ENCODE peak calls at places on chromosomes 1 and 21, in eight cellular contexts. K is heart right ventricle; B is OCI-LY7; W is lower lobe of right lung; V is heart left ventricle; Z is CD8-positive, alpha-beta T cell; H is fibroblast of lung; M is transverse colon. E is an unnamed sample.

GRCh38 chr1:39957299-39958020 is 2.5 kb downstream of the MFSD2A start:
- DNase-seq in K (no peak), B (no peak), W (no peak), V (no peak), Z (no peak), H (peak), M (no peak), E (no peak)

GRCh38 chr1:167388976-167389375 is 129.4 kb downstream of the CD247 start:
- DNase-seq in K (no peak), B (no peak), W (no peak), V (no peak), Z (no peak), H (no peak), M (no peak), E (no peak)

GRCh38 chr21:31117046-31117916 is 79.0 kb upstream of the KRTAP19-8 start:
- DNase-seq in K (no peak), B (no peak), W (no peak), V (no peak), Z (no peak), H (peak), M (no peak), E (peak)

GRCh38 chr1:42173155-42173933 is 8.8 kb upstream of the GUCA2A start:
- DNase-seq in K (peak), B (peak), W (peak), V (peak), Z (peak), H (peak), M (peak), E (no peak)

GRCh38 chr1:209796733-209797025 is 9.3 kb downstream of the IRF6 start:
- DNase-seq in K (no peak), B (no peak), W (no peak), V (no peak), Z (no peak), H (no peak), M (no peak), E (no peak)

GRCh38 chr1:98157524-98158293 is 236.9 kb upstream of the DPYD start:
- DNase-seq in K (no peak), B (no peak), W (no peak), V (no peak), Z (no peak), H (peak), M (no peak), E (no peak)

GRCh38 chr21:37273911-37274690 is 7.0 kb upstream of the VPS26C start:
- DNase-seq in K (no peak), B (no peak), W (no peak), V (no peak), Z (no peak), H (no peak), M (no peak), E (no peak)

GRCh38 chr1:153386500-153386901 is 4.4 kb downstream of the S100A8 start:
- DNase-seq in K (peak), B (no peak), W (peak), V (peak), Z (no peak), H (no peak), M (peak), E (no peak)

GRCh38 chr1:62358974-62359373 is 39.7 kb upstream of the KANK4 start:
- DNase-seq in K (no peak), B (no peak), W (no peak), V (no peak), Z (no peak), H (no peak), M (no peak), E (no peak)

GRCh38 chr1:50705699-50706098 is 254.4 kb downstream of the FAF1 start:
- DNase-seq in K (no peak), B (no peak), W (no peak), V (no peak), Z (no peak), H (no peak), M (no peak), E (no peak)

GRCh38 chr1:96090134-96090533 is 631.5 kb upstream of the PTBP2 start:
- DNase-seq in K (no peak), B (no peak), W (peak), V (no peak), Z (no peak), H (no peak), M (no peak), E (no peak)

GRCh38 chr1:32806315-32806714 is 10.8 kb downstream of the YARS1 start:
- DNase-seq in K (no peak), B (no peak), W (peak), V (no peak), Z (no peak), H (no peak), M (no peak), E (no peak)

GRCh38 chr1:200354243-200354642 is 55.6 kb downstream of the ZNF281 start:
- DNase-seq in K (no peak), B (no peak), W (no peak), V (no peak), Z (no peak), H (no peak), M (no peak), E (no peak)

GRCh38 chr21:33155457-33155856 is 74.3 kb upstream of the IFNAR2 start:
- DNase-seq in K (no peak), B (no peak), W (no peak), V (no peak), Z (no peak), H (no peak), M (no peak), E (no peak)

GRCh38 chr1:110647254-110647891 is 27.4 kb downstream of the KCNA3 start:
- DNase-seq in K (no peak), B (no peak), W (no peak), V (no peak), Z (no peak), H (peak), M (no peak), E (no peak)

GRCh38 chr1:207244409-207244801 is 77.1 kb upstream of the CD55 start:
- DNase-seq in K (no peak), B (no peak), W (no peak), V (no peak), Z (no peak), H (no peak), M (no peak), E (no peak)

GRCh38 chr1:227357229-227358078 is 39.2 kb upstream of the CDC42BPA start:
- DNase-seq in K (peak), B (no peak), W (no peak), V (peak), Z (no peak), H (peak), M (peak), E (peak)

GRCh38 chr1:33299461-33300155 is 21.3 kb downstream of the A3GALT2 start:
- DNase-seq in K (no peak), B (no peak), W (no peak), V (peak), Z (no peak), H (no peak), M (no peak), E (no peak)

GRCh38 chr1:181587870-181588438 is 104.6 kb downstream of the CACNA1E start:
- DNase-seq in K (no peak), B (no peak), W (no peak), V (no peak), Z (no peak), H (no peak), M (no peak), E (no peak)

GRCh38 chr1:3551711-3552110 is 59.6 kb downstream of the MEGF6 start:
- DNase-seq in K (no peak), B (no peak), W (no peak), V (no peak), Z (no peak), H (no peak), M (no peak), E (no peak)
- TF ChIP-seq CTCF in K (no peak), B (no peak), W (no peak), V (no peak), Z (no peak), H (no peak), M (no peak), E (no peak)

GRCh38 chr1:5479876-5480275 is 512.3 kb downstream of the NPHP4 start:
- DNase-seq in K (no peak), B (no peak), W (no peak), V (no peak), Z (no peak), H (no peak), M (no peak), E (no peak)

GRCh38 chr1:5480906-5481305 is 511.3 kb downstream of the NPHP4 start:
- DNase-seq in K (no peak), B (no peak), W (no peak), V (no peak), Z (no peak), H (no peak), M (no peak), E (no peak)

GRCh38 chr1:5484451-5485165 is 507.6 kb downstream of the NPHP4 start:
- DNase-seq in K (no peak), B (no peak), W (no peak), V (no peak), Z (no peak), H (no peak), M (no peak), E (no peak)

GRCh38 chr1:5480306-5480705 is 511.9 kb downstream of the NPHP4 start:
- DNase-seq in K (no peak), B (no peak), W (no peak), V (no peak), Z (no peak), H (no peak), M (no peak), E (no peak)

GRCh38 chr1:5481889-5482288 is 510.3 kb downstream of the NPHP4 start:
- DNase-seq in K (no peak), B (peak), W (no peak), V (no peak), Z (peak), H (no peak), M (no peak), E (no peak)
- TF ChIP-seq CTCF in K (no peak), B (peak), W (no peak), V (no peak), Z (peak), H (no peak), M (no peak), E (no peak)

GRCh38 chr1:84442256-84442655 is 36.8 kb upstream of the RPF1 start:
- DNase-seq in K (no peak), B (peak), W (no peak), V (no peak), Z (no peak), H (peak), M (no peak), E (peak)
- TF ChIP-seq CTCF in K (no peak), B (peak), W (peak), V (peak), Z (peak), H (peak), M (peak), E (peak)

DNA sequence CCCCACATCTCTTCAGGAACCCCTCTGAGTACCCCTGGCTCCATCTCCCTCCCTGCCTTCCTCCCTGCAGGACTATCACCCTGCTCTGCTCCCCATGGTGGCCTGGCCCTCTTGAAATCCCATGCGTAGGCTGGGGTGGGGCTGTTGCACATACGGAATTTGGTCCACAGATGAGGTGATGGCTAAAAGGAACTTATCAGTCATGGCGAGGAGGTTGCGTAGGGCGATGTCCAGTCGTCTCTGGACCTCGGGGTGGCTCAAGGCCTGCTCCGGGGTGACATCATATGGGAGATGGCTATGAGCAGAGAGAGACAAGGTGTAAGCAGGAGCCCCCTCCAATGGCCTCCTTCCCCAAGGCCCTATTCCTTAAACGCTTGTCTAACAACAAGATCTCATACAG is 35.3 kb downstream of the IQGAP3 start:
- DNase-seq in K (no peak), B (no peak), W (no peak), V (no peak), Z (no peak), H (no peak), M (no peak), E (no peak)
- TF ChIP-seq CTCF in K (no peak), B (no peak), W (no peak), V (no peak), Z (no peak), H (no peak), M (no peak), E (no peak)